ENCODE peak calls at places on chromosomes 6 and 20, in four cellular contexts. N is HepG2, K is K562, U is H1. C is an unnamed sample.

GRCh38 chr6:1608976-1609661 is 596 bp upstream of the FOXC1 start:
- DNase-seq in N (no peak), K (no peak), U (no peak), C (peak; percentile 51)

GRCh38 chr20:62623488-62624324 is 18.6 kb upstream of the SLCO4A1 start:
- DNase-seq in N (peak; percentile 98), K (peak; percentile 99), U (no peak), C (peak; percentile 93)

GRCh38 chr6:139473239-139473701 is 98.8 kb upstream of the CITED2 start:
- DNase-seq in N (no peak), K (no peak), U (no peak), C (no peak)

GRCh38 chr6:157110620-157111019 is 212.7 kb downstream of the TMEM242 start:
- DNase-seq in N (no peak), K (no peak), U (no peak), C (no peak)

GRCh38 chr6:85944736-85945135 is 302.1 kb upstream of the SYNCRIP start:
- DNase-seq in N (no peak), K (no peak), U (no peak), C (no peak)

GRCh38 chr20:9663423-9663822 is 149.0 kb downstream of the LAMP5 start:
- DNase-seq in N (no peak), K (no peak), U (no peak), C (no peak)

GRCh38 chr6:137881522-137881886 is 14.4 kb downstream of the TNFAIP3 start:
- DNase-seq in N (no peak), K (no peak), U (no peak), C (no peak)

GRCh38 chr6:5878792-5879191 is 127.9 kb downstream of the NRN1 start:
- DNase-seq in N (no peak), K (no peak), U (no peak), C (no peak)

GRCh38 chr6:89084954-89085353 is 4.4 kb downstream of the PNRC1 start:
- DNase-seq in N (no peak), K (no peak), U (no peak), C (no peak)

GRCh38 chr20:23415958-23416583 is 5.2 kb downstream of the NAPB start:
- DNase-seq in N (no peak), K (no peak), U (no peak), C (no peak)

GRCh38 chr6:104995989-104996617 is 39.2 kb downstream of the LIN28B start:
- DNase-seq in N (no peak), K (no peak), U (no peak), C (peak; percentile 72)

GRCh38 chr20:35737865-35738333 is 4.2 kb downstream of the RBM39 start:
- DNase-seq in N (no peak), K (no peak), U (no peak), C (no peak)
- TF ChIP-seq JUN in N (no peak), K (no peak), U (no peak), C (no peak)

DNA sequence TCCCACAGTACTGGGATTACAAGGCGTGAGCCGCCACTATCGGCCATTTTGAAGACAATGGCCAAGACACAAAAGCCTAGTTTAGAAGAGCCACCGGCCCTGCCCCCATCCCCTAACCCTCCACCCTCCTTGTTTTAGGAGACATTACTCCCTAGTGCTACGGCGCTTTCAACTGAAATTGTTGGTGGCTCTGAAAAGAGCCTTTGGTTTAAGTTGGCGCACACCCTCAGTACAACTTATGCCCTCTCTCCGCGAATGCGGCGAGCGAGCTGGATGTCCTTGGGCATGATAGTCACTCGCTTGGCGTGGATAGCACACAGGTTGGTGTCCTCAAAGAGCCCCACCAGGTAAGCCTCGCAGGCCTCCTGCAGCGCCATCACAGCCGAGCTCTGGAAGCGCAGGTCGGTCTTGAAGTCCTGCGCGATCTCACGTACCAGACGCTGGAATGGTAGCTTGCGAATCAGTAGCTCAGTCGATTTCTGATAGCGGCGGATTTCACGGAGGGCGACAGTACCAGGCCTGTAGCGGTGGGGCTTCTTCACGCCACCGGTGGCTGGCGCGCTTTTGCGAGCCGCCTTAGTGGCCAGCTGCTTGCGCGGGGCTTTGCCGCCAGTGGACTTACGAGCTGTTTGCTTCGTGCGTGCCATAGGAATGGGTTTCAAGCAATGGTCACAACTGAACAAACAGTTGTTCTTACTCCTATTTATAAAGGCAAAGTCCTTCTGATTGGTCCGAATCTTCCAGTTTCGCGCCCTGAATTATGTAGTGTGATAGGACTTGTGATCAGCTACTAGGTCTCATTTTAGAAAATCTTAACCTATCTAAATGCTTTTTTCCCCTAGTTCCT is 114.8 kb upstream of the BTN3A2 start:
- DNase-seq in N (peak; percentile 58), K (peak; percentile 39), U (no peak), C (peak; percentile 87)
- TF ChIP-seq POLR2AphosphoS5 in N (peak; percentile 85), K (peak; percentile 85), U (peak; percentile 98), C (peak; percentile 87)

DNA sequence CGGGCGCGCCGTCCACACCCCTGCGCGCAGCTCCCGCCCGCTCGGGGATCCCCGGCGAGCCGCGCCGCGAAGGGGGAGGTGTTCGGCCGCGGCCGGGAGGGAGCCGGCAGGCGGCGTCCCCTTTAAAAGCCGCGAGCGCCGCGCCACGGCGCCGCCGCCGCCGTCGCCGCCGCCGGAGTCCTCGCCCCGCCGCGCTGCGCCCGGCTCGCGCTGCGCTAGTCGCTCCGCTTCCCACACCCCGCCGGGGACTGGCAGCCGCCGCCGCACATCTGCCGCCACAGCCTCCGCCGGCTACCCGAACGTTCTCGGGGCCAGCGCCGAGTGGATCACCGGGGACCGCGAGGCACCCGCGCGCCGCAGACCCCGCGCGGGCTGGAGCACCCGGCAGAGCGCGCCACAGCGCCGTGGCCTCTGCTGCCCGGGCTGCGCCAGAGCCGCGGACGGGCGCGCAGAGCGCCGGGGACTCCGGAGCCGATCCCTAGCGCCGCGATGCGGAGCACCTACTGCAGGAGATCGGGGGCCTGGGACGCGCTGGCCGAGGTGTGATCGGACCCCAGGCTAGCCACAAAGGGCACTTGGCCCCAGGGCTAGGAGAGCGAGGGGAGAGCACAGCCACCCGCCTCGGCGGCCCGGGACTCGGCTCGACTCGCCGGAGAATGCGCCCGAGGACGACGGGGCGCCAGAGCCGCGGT is at the start of gene BMP2:
- DNase-seq in N (no peak), K (peak; percentile 24), U (no peak), C (peak; percentile 74)
- TF ChIP-seq POLR2A in N (no peak), K (no peak), U (no peak), C (peak; percentile 46)

GRCh38 chr6:55065020-55065419 is 109.3 kb upstream of the HCRTR2 start:
- DNase-seq in N (no peak), K (no peak), U (no peak), C (no peak)

DNA sequence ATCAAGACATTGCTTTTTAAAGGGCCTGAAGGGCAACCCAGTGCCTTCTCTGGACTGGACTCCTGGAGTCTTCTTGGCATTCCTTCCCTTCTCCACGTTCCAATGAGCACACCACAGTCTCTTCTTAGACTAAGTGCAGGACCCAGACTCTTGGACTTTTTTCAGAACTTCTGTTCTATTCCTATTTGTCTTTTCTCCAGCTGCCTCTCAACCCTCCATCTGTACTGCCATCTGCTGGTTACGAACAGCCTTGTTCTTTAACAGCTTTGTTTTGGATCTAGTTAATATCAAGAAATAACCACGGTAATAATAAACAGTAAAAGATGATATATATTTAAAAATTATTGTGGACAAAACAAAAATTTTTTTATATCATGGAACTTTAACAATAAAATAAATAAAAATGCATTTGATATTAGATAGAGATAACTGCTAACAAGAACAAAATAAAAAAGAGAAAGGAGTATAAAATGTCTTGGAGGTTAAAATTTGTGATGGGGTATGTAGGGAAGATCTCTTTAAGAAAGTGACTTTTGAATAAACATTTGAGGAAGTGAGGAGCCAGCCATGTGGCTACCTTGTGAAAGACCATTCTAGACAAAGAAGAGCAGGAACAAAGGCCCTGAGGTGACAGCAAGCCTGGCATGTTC is 105.1 kb upstream of the HCRTR2 start:
- DNase-seq in N (peak; percentile 49), K (no peak), U (peak; percentile 2), C (peak; percentile 60)
- TF ChIP-seq JUN in N (no peak), K (no peak), U (no peak), C (no peak)

C was measured in endothelial cell of umbilical vein.